ENCODE peak calls at places on chromosomes 13 and 19, in ten cellular contexts. One of them, this sample, is unnamed.

GRCh38 chr19:50943074-50943828 is 9.6 kb downstream of the KLK5 start:
- DNase-seq in ELF-1: no peak
- DNase-seq in GM19239: no peak
- DNase-seq in central memory CD8-positive, alpha-beta T cell: no peak
- DNase-seq in activated naive CD4-positive, alpha-beta T cell treated with anti-CD3 and anti-CD28 coated beads, Interleukin-2, amount 50 U/mL, for 72 hours: no peak
- DNase-seq in activated gamma-delta T cell: no peak
- DNase-seq in uterus: no peak
- DNase-seq in stimulated activated CD4-positive, alpha-beta T cell treated with anti-CD3 and anti-CD28 coated beads, Interleukin-15, amount 100 ng/mL, for 48 hours: no peak
- DNase-seq in NCI-H2081 treated with DMSO at 0.1 percent for 48 hours: no peak
- DNase-seq in DMS 273 treated with DMSO at 0.1 percent for 48 hours: no peak
- DNase-seq in this sample: no peak

GRCh38 chr13:43397110-43397509 is 373.7 kb downstream of the DNAJC15 start:
- DNase-seq in ELF-1: no peak
- DNase-seq in GM19239: no peak
- DNase-seq in central memory CD8-positive, alpha-beta T cell: no peak
- DNase-seq in activated naive CD4-positive, alpha-beta T cell treated with anti-CD3 and anti-CD28 coated beads, Interleukin-2, amount 50 U/mL, for 72 hours: no peak
- DNase-seq in activated gamma-delta T cell: no peak
- DNase-seq in uterus: no peak
- DNase-seq in stimulated activated CD4-positive, alpha-beta T cell treated with anti-CD3 and anti-CD28 coated beads, Interleukin-15, amount 100 ng/mL, for 48 hours: no peak
- DNase-seq in NCI-H2081 treated with DMSO at 0.1 percent for 48 hours: no peak
- DNase-seq in DMS 273 treated with DMSO at 0.1 percent for 48 hours: no peak
- DNase-seq in this sample: peak

GRCh38 chr19:45468803-45469131 is 971 bp downstream of the FOSB start:
- DNase-seq in ELF-1: no peak
- DNase-seq in GM19239: no peak
- DNase-seq in central memory CD8-positive, alpha-beta T cell: no peak
- DNase-seq in activated naive CD4-positive, alpha-beta T cell treated with anti-CD3 and anti-CD28 coated beads, Interleukin-2, amount 50 U/mL, for 72 hours: no peak
- DNase-seq in activated gamma-delta T cell: no peak
- DNase-seq in uterus: no peak
- DNase-seq in stimulated activated CD4-positive, alpha-beta T cell treated with anti-CD3 and anti-CD28 coated beads, Interleukin-15, amount 100 ng/mL, for 48 hours: peak
- DNase-seq in NCI-H2081 treated with DMSO at 0.1 percent for 48 hours: no peak
- DNase-seq in DMS 273 treated with DMSO at 0.1 percent for 48 hours: no peak
- DNase-seq in this sample: no peak

GRCh38 chr13:80924596-80924995 is 583.7 kb upstream of the SPRY2 start:
- DNase-seq in ELF-1: no peak
- DNase-seq in GM19239: no peak
- DNase-seq in central memory CD8-positive, alpha-beta T cell: no peak
- DNase-seq in activated naive CD4-positive, alpha-beta T cell treated with anti-CD3 and anti-CD28 coated beads, Interleukin-2, amount 50 U/mL, for 72 hours: no peak
- DNase-seq in activated gamma-delta T cell: no peak
- DNase-seq in uterus: no peak
- DNase-seq in stimulated activated CD4-positive, alpha-beta T cell treated with anti-CD3 and anti-CD28 coated beads, Interleukin-15, amount 100 ng/mL, for 48 hours: no peak
- DNase-seq in NCI-H2081 treated with DMSO at 0.1 percent for 48 hours: no peak
- DNase-seq in DMS 273 treated with DMSO at 0.1 percent for 48 hours: no peak
- DNase-seq in this sample: no peak

GRCh38 chr19:10224337-10224736 is 6.8 kb downstream of the S1PR2 start:
- DNase-seq in ELF-1: no peak
- DNase-seq in GM19239: no peak
- DNase-seq in central memory CD8-positive, alpha-beta T cell: no peak
- DNase-seq in activated naive CD4-positive, alpha-beta T cell treated with anti-CD3 and anti-CD28 coated beads, Interleukin-2, amount 50 U/mL, for 72 hours: no peak
- DNase-seq in activated gamma-delta T cell: no peak
- DNase-seq in uterus: no peak
- DNase-seq in stimulated activated CD4-positive, alpha-beta T cell treated with anti-CD3 and anti-CD28 coated beads, Interleukin-15, amount 100 ng/mL, for 48 hours: no peak
- DNase-seq in NCI-H2081 treated with DMSO at 0.1 percent for 48 hours: no peak
- DNase-seq in DMS 273 treated with DMSO at 0.1 percent for 48 hours: no peak
- DNase-seq in this sample: no peak

GRCh38 chr19:42254850-42255765 is at the start of gene ERF:
- DNase-seq in ELF-1: peak
- DNase-seq in GM19239: peak
- DNase-seq in central memory CD8-positive, alpha-beta T cell: peak
- DNase-seq in activated naive CD4-positive, alpha-beta T cell treated with anti-CD3 and anti-CD28 coated beads, Interleukin-2, amount 50 U/mL, for 72 hours: peak
- DNase-seq in activated gamma-delta T cell: peak
- DNase-seq in uterus: peak
- DNase-seq in stimulated activated CD4-positive, alpha-beta T cell treated with anti-CD3 and anti-CD28 coated beads, Interleukin-15, amount 100 ng/mL, for 48 hours: peak
- DNase-seq in NCI-H2081 treated with DMSO at 0.1 percent for 48 hours: peak
- DNase-seq in DMS 273 treated with DMSO at 0.1 percent for 48 hours: peak
- DNase-seq in this sample: peak

GRCh38 chr19:47020992-47021496 is 1.4 kb downstream of the NPAS1 start:
- DNase-seq in ELF-1: no peak
- DNase-seq in GM19239: no peak
- DNase-seq in central memory CD8-positive, alpha-beta T cell: no peak
- DNase-seq in activated naive CD4-positive, alpha-beta T cell treated with anti-CD3 and anti-CD28 coated beads, Interleukin-2, amount 50 U/mL, for 72 hours: no peak
- DNase-seq in activated gamma-delta T cell: no peak
- DNase-seq in uterus: no peak
- DNase-seq in stimulated activated CD4-positive, alpha-beta T cell treated with anti-CD3 and anti-CD28 coated beads, Interleukin-15, amount 100 ng/mL, for 48 hours: no peak
- DNase-seq in NCI-H2081 treated with DMSO at 0.1 percent for 48 hours: no peak
- DNase-seq in DMS 273 treated with DMSO at 0.1 percent for 48 hours: no peak
- DNase-seq in this sample: no peak

GRCh38 chr19:12669272-12670158 is 2.9 kb downstream of the WDR83 start:
- DNase-seq in ELF-1: peak
- DNase-seq in GM19239: peak
- DNase-seq in central memory CD8-positive, alpha-beta T cell: peak
- DNase-seq in activated naive CD4-positive, alpha-beta T cell treated with anti-CD3 and anti-CD28 coated beads, Interleukin-2, amount 50 U/mL, for 72 hours: peak
- DNase-seq in activated gamma-delta T cell: no peak
- DNase-seq in uterus: peak
- DNase-seq in stimulated activated CD4-positive, alpha-beta T cell treated with anti-CD3 and anti-CD28 coated beads, Interleukin-15, amount 100 ng/mL, for 48 hours: peak
- DNase-seq in NCI-H2081 treated with DMSO at 0.1 percent for 48 hours: peak
- DNase-seq in DMS 273 treated with DMSO at 0.1 percent for 48 hours: peak
- DNase-seq in this sample: peak

GRCh38 chr19:49558591-49558990 is 21.8 kb downstream of the NOSIP start:
- DNase-seq in ELF-1: no peak
- DNase-seq in GM19239: no peak
- DNase-seq in central memory CD8-positive, alpha-beta T cell: no peak
- DNase-seq in activated naive CD4-positive, alpha-beta T cell treated with anti-CD3 and anti-CD28 coated beads, Interleukin-2, amount 50 U/mL, for 72 hours: no peak
- DNase-seq in activated gamma-delta T cell: no peak
- DNase-seq in uterus: no peak
- DNase-seq in stimulated activated CD4-positive, alpha-beta T cell treated with anti-CD3 and anti-CD28 coated beads, Interleukin-15, amount 100 ng/mL, for 48 hours: no peak
- DNase-seq in NCI-H2081 treated with DMSO at 0.1 percent for 48 hours: no peak
- DNase-seq in DMS 273 treated with DMSO at 0.1 percent for 48 hours: no peak
- DNase-seq in this sample: no peak

GRCh38 chr13:79621902-79622301 is 140.9 kb downstream of the NDFIP2 start:
- DNase-seq in ELF-1: no peak
- DNase-seq in GM19239: no peak
- DNase-seq in central memory CD8-positive, alpha-beta T cell: no peak
- DNase-seq in activated naive CD4-positive, alpha-beta T cell treated with anti-CD3 and anti-CD28 coated beads, Interleukin-2, amount 50 U/mL, for 72 hours: no peak
- DNase-seq in activated gamma-delta T cell: no peak
- DNase-seq in uterus: no peak
- DNase-seq in stimulated activated CD4-positive, alpha-beta T cell treated with anti-CD3 and anti-CD28 coated beads, Interleukin-15, amount 100 ng/mL, for 48 hours: no peak
- DNase-seq in NCI-H2081 treated with DMSO at 0.1 percent for 48 hours: no peak
- DNase-seq in DMS 273 treated with DMSO at 0.1 percent for 48 hours: no peak
- DNase-seq in this sample: no peak

GRCh38 chr13:51726446-51727185 is 77.3 kb downstream of the DHRS12 start:
- DNase-seq in ELF-1: no peak
- DNase-seq in GM19239: no peak
- DNase-seq in central memory CD8-positive, alpha-beta T cell: no peak
- DNase-seq in activated naive CD4-positive, alpha-beta T cell treated with anti-CD3 and anti-CD28 coated beads, Interleukin-2, amount 50 U/mL, for 72 hours: no peak
- DNase-seq in activated gamma-delta T cell: no peak
- DNase-seq in uterus: no peak
- DNase-seq in stimulated activated CD4-positive, alpha-beta T cell treated with anti-CD3 and anti-CD28 coated beads, Interleukin-15, amount 100 ng/mL, for 48 hours: no peak
- DNase-seq in NCI-H2081 treated with DMSO at 0.1 percent for 48 hours: no peak
- DNase-seq in DMS 273 treated with DMSO at 0.1 percent for 48 hours: no peak
- DNase-seq in this sample: peak

GRCh38 chr13:106286811-106287210 is 248.7 kb downstream of the EFNB2 start:
- DNase-seq in ELF-1: peak
- DNase-seq in GM19239: no peak
- DNase-seq in central memory CD8-positive, alpha-beta T cell: no peak
- DNase-seq in activated naive CD4-positive, alpha-beta T cell treated with anti-CD3 and anti-CD28 coated beads, Interleukin-2, amount 50 U/mL, for 72 hours: no peak
- DNase-seq in activated gamma-delta T cell: no peak
- DNase-seq in uterus: no peak
- DNase-seq in stimulated activated CD4-positive, alpha-beta T cell treated with anti-CD3 and anti-CD28 coated beads, Interleukin-15, amount 100 ng/mL, for 48 hours: no peak
- DNase-seq in NCI-H2081 treated with DMSO at 0.1 percent for 48 hours: no peak
- DNase-seq in DMS 273 treated with DMSO at 0.1 percent for 48 hours: no peak
- DNase-seq in this sample: peak

GRCh38 chr13:26420282-26420960 is 137.1 kb upstream of the WASF3 start:
- DNase-seq in ELF-1: no peak
- DNase-seq in GM19239: no peak
- DNase-seq in central memory CD8-positive, alpha-beta T cell: no peak
- DNase-seq in activated naive CD4-positive, alpha-beta T cell treated with anti-CD3 and anti-CD28 coated beads, Interleukin-2, amount 50 U/mL, for 72 hours: no peak
- DNase-seq in activated gamma-delta T cell: no peak
- DNase-seq in uterus: no peak
- DNase-seq in stimulated activated CD4-positive, alpha-beta T cell treated with anti-CD3 and anti-CD28 coated beads, Interleukin-15, amount 100 ng/mL, for 48 hours: no peak
- DNase-seq in NCI-H2081 treated with DMSO at 0.1 percent for 48 hours: no peak
- DNase-seq in DMS 273 treated with DMSO at 0.1 percent for 48 hours: no peak
- DNase-seq in this sample: no peak

GRCh38 chr13:98328511-98328910 is 151.4 kb upstream of the RNF113B start:
- DNase-seq in ELF-1: peak
- DNase-seq in GM19239: no peak
- DNase-seq in central memory CD8-positive, alpha-beta T cell: no peak
- DNase-seq in activated naive CD4-positive, alpha-beta T cell treated with anti-CD3 and anti-CD28 coated beads, Interleukin-2, amount 50 U/mL, for 72 hours: no peak
- DNase-seq in activated gamma-delta T cell: no peak
- DNase-seq in uterus: no peak
- DNase-seq in stimulated activated CD4-positive, alpha-beta T cell treated with anti-CD3 and anti-CD28 coated beads, Interleukin-15, amount 100 ng/mL, for 48 hours: no peak
- DNase-seq in NCI-H2081 treated with DMSO at 0.1 percent for 48 hours: no peak
- DNase-seq in DMS 273 treated with DMSO at 0.1 percent for 48 hours: no peak
- DNase-seq in this sample: no peak

GRCh38 chr13:46803586-46803985 is 6.6 kb upstream of the ESD start:
- DNase-seq in ELF-1: no peak
- DNase-seq in GM19239: no peak
- DNase-seq in central memory CD8-positive, alpha-beta T cell: no peak
- DNase-seq in activated naive CD4-positive, alpha-beta T cell treated with anti-CD3 and anti-CD28 coated beads, Interleukin-2, amount 50 U/mL, for 72 hours: no peak
- DNase-seq in activated gamma-delta T cell: no peak
- DNase-seq in uterus: no peak
- DNase-seq in stimulated activated CD4-positive, alpha-beta T cell treated with anti-CD3 and anti-CD28 coated beads, Interleukin-15, amount 100 ng/mL, for 48 hours: no peak
- DNase-seq in NCI-H2081 treated with DMSO at 0.1 percent for 48 hours: no peak
- DNase-seq in DMS 273 treated with DMSO at 0.1 percent for 48 hours: no peak
- DNase-seq in this sample: no peak

GRCh38 chr19:30212574-30212973 is 159.6 kb upstream of the ZNF536 start:
- DNase-seq in ELF-1: no peak
- DNase-seq in GM19239: no peak
- DNase-seq in central memory CD8-positive, alpha-beta T cell: no peak
- DNase-seq in activated naive CD4-positive, alpha-beta T cell treated with anti-CD3 and anti-CD28 coated beads, Interleukin-2, amount 50 U/mL, for 72 hours: no peak
- DNase-seq in activated gamma-delta T cell: no peak
- DNase-seq in uterus: no peak
- DNase-seq in stimulated activated CD4-positive, alpha-beta T cell treated with anti-CD3 and anti-CD28 coated beads, Interleukin-15, amount 100 ng/mL, for 48 hours: no peak
- DNase-seq in NCI-H2081 treated with DMSO at 0.1 percent for 48 hours: no peak
- DNase-seq in DMS 273 treated with DMSO at 0.1 percent for 48 hours: no peak
- DNase-seq in this sample: no peak

GRCh38 chr19:40279761-40280607 is 5.2 kb downstream of the AKT2 start:
- DNase-seq in ELF-1: peak
- DNase-seq in GM19239: no peak
- DNase-seq in central memory CD8-positive, alpha-beta T cell: no peak
- DNase-seq in activated naive CD4-positive, alpha-beta T cell treated with anti-CD3 and anti-CD28 coated beads, Interleukin-2, amount 50 U/mL, for 72 hours: no peak
- DNase-seq in activated gamma-delta T cell: no peak
- DNase-seq in uterus: no peak
- DNase-seq in stimulated activated CD4-positive, alpha-beta T cell treated with anti-CD3 and anti-CD28 coated beads, Interleukin-15, amount 100 ng/mL, for 48 hours: no peak
- DNase-seq in NCI-H2081 treated with DMSO at 0.1 percent for 48 hours: no peak
- DNase-seq in DMS 273 treated with DMSO at 0.1 percent for 48 hours: no peak
- DNase-seq in this sample: no peak

GRCh38 chr19:29326849-29327840 is 114.2 kb upstream of the UQCRFS1 start:
- DNase-seq in ELF-1: peak
- DNase-seq in GM19239: no peak
- DNase-seq in central memory CD8-positive, alpha-beta T cell: no peak
- DNase-seq in activated naive CD4-positive, alpha-beta T cell treated with anti-CD3 and anti-CD28 coated beads, Interleukin-2, amount 50 U/mL, for 72 hours: no peak
- DNase-seq in activated gamma-delta T cell: no peak
- DNase-seq in uterus: no peak
- DNase-seq in stimulated activated CD4-positive, alpha-beta T cell treated with anti-CD3 and anti-CD28 coated beads, Interleukin-15, amount 100 ng/mL, for 48 hours: no peak
- DNase-seq in NCI-H2081 treated with DMSO at 0.1 percent for 48 hours: no peak
- DNase-seq in DMS 273 treated with DMSO at 0.1 percent for 48 hours: peak
- DNase-seq in this sample: no peak

GRCh38 chr19:57888494-57889231 is at the start of gene ZNF814:
- DNase-seq in ELF-1: peak
- DNase-seq in GM19239: peak
- DNase-seq in central memory CD8-positive, alpha-beta T cell: peak
- DNase-seq in activated naive CD4-positive, alpha-beta T cell treated with anti-CD3 and anti-CD28 coated beads, Interleukin-2, amount 50 U/mL, for 72 hours: peak
- DNase-seq in activated gamma-delta T cell: peak
- DNase-seq in uterus: peak
- DNase-seq in stimulated activated CD4-positive, alpha-beta T cell treated with anti-CD3 and anti-CD28 coated beads, Interleukin-15, amount 100 ng/mL, for 48 hours: peak
- DNase-seq in NCI-H2081 treated with DMSO at 0.1 percent for 48 hours: no peak
- DNase-seq in DMS 273 treated with DMSO at 0.1 percent for 48 hours: peak
- DNase-seq in this sample: peak

GRCh38 chr13:48575014-48575413 is 42.1 kb upstream of the RCBTB2 start:
- DNase-seq in ELF-1: no peak
- DNase-seq in GM19239: no peak
- DNase-seq in central memory CD8-positive, alpha-beta T cell: no peak
- DNase-seq in activated naive CD4-positive, alpha-beta T cell treated with anti-CD3 and anti-CD28 coated beads, Interleukin-2, amount 50 U/mL, for 72 hours: no peak
- DNase-seq in activated gamma-delta T cell: no peak
- DNase-seq in uterus: no peak
- DNase-seq in stimulated activated CD4-positive, alpha-beta T cell treated with anti-CD3 and anti-CD28 coated beads, Interleukin-15, amount 100 ng/mL, for 48 hours: no peak
- DNase-seq in NCI-H2081 treated with DMSO at 0.1 percent for 48 hours: no peak
- DNase-seq in DMS 273 treated with DMSO at 0.1 percent for 48 hours: no peak
- DNase-seq in this sample: no peak

GRCh38 chr13:41457589-41458186 is 338 bp downstream of the RGCC start:
- DNase-seq in ELF-1: peak
- DNase-seq in GM19239: no peak
- DNase-seq in central memory CD8-positive, alpha-beta T cell: no peak
- DNase-seq in activated naive CD4-positive, alpha-beta T cell treated with anti-CD3 and anti-CD28 coated beads, Interleukin-2, amount 50 U/mL, for 72 hours: peak
- DNase-seq in activated gamma-delta T cell: peak
- DNase-seq in uterus: no peak
- DNase-seq in stimulated activated CD4-positive, alpha-beta T cell treated with anti-CD3 and anti-CD28 coated beads, Interleukin-15, amount 100 ng/mL, for 48 hours: no peak
- DNase-seq in NCI-H2081 treated with DMSO at 0.1 percent for 48 hours: no peak
- DNase-seq in DMS 273 treated with DMSO at 0.1 percent for 48 hours: no peak
- DNase-seq in this sample: no peak

GRCh38 chr13:26951581-26952177 is 191.1 kb upstream of the GPR12 start:
- DNase-seq in ELF-1: no peak
- DNase-seq in GM19239: no peak
- DNase-seq in central memory CD8-positive, alpha-beta T cell: no peak
- DNase-seq in activated naive CD4-positive, alpha-beta T cell treated with anti-CD3 and anti-CD28 coated beads, Interleukin-2, amount 50 U/mL, for 72 hours: no peak
- DNase-seq in activated gamma-delta T cell: no peak
- DNase-seq in uterus: no peak
- DNase-seq in stimulated activated CD4-positive, alpha-beta T cell treated with anti-CD3 and anti-CD28 coated beads, Interleukin-15, amount 100 ng/mL, for 48 hours: no peak
- DNase-seq in NCI-H2081 treated with DMSO at 0.1 percent for 48 hours: no peak
- DNase-seq in DMS 273 treated with DMSO at 0.1 percent for 48 hours: no peak
- DNase-seq in this sample: no peak

GRCh38 chr13:71902676-71903075 is 35.7 kb upstream of the DACH1 start:
- DNase-seq in ELF-1: peak
- DNase-seq in GM19239: no peak
- DNase-seq in central memory CD8-positive, alpha-beta T cell: no peak
- DNase-seq in activated naive CD4-positive, alpha-beta T cell treated with anti-CD3 and anti-CD28 coated beads, Interleukin-2, amount 50 U/mL, for 72 hours: no peak
- DNase-seq in activated gamma-delta T cell: no peak
- DNase-seq in uterus: no peak
- DNase-seq in stimulated activated CD4-positive, alpha-beta T cell treated with anti-CD3 and anti-CD28 coated beads, Interleukin-15, amount 100 ng/mL, for 48 hours: no peak
- DNase-seq in NCI-H2081 treated with DMSO at 0.1 percent for 48 hours: no peak
- DNase-seq in DMS 273 treated with DMSO at 0.1 percent for 48 hours: no peak
- DNase-seq in this sample: no peak

GRCh38 chr19:50565984-50566903 is 2.0 kb downstream of the LRRC4B start:
- DNase-seq in ELF-1: no peak
- DNase-seq in GM19239: no peak
- DNase-seq in central memory CD8-positive, alpha-beta T cell: no peak
- DNase-seq in activated naive CD4-positive, alpha-beta T cell treated with anti-CD3 and anti-CD28 coated beads, Interleukin-2, amount 50 U/mL, for 72 hours: no peak
- DNase-seq in activated gamma-delta T cell: no peak
- DNase-seq in uterus: no peak
- DNase-seq in stimulated activated CD4-positive, alpha-beta T cell treated with anti-CD3 and anti-CD28 coated beads, Interleukin-15, amount 100 ng/mL, for 48 hours: no peak
- DNase-seq in NCI-H2081 treated with DMSO at 0.1 percent for 48 hours: no peak
- DNase-seq in DMS 273 treated with DMSO at 0.1 percent for 48 hours: no peak
- DNase-seq in this sample: no peak

GRCh38 chr13:112967666-112968379 is 1.2 kb upstream of the MCF2L start:
- DNase-seq in ELF-1: no peak
- DNase-seq in GM19239: no peak
- DNase-seq in central memory CD8-positive, alpha-beta T cell: no peak
- DNase-seq in activated naive CD4-positive, alpha-beta T cell treated with anti-CD3 and anti-CD28 coated beads, Interleukin-2, amount 50 U/mL, for 72 hours: no peak
- DNase-seq in activated gamma-delta T cell: no peak
- DNase-seq in uterus: no peak
- DNase-seq in stimulated activated CD4-positive, alpha-beta T cell treated with anti-CD3 and anti-CD28 coated beads, Interleukin-15, amount 100 ng/mL, for 48 hours: no peak
- DNase-seq in NCI-H2081 treated with DMSO at 0.1 percent for 48 hours: no peak
- DNase-seq in DMS 273 treated with DMSO at 0.1 percent for 48 hours: no peak
- DNase-seq in this sample: no peak

GRCh38 chr13:109344552-109345157 is 441.7 kb downstream of the IRS2 start:
- DNase-seq in ELF-1: peak
- DNase-seq in GM19239: no peak
- DNase-seq in central memory CD8-positive, alpha-beta T cell: no peak
- DNase-seq in activated naive CD4-positive, alpha-beta T cell treated with anti-CD3 and anti-CD28 coated beads, Interleukin-2, amount 50 U/mL, for 72 hours: no peak
- DNase-seq in activated gamma-delta T cell: no peak
- DNase-seq in uterus: no peak
- DNase-seq in stimulated activated CD4-positive, alpha-beta T cell treated with anti-CD3 and anti-CD28 coated beads, Interleukin-15, amount 100 ng/mL, for 48 hours: no peak
- DNase-seq in NCI-H2081 treated with DMSO at 0.1 percent for 48 hours: no peak
- DNase-seq in DMS 273 treated with DMSO at 0.1 percent for 48 hours: no peak
- DNase-seq in this sample: no peak

GRCh38 chr13:43664700-43665191 is 122.0 kb downstream of the ENOX1 start:
- DNase-seq in ELF-1: peak
- DNase-seq in GM19239: peak
- DNase-seq in central memory CD8-positive, alpha-beta T cell: no peak
- DNase-seq in activated naive CD4-positive, alpha-beta T cell treated with anti-CD3 and anti-CD28 coated beads, Interleukin-2, amount 50 U/mL, for 72 hours: no peak
- DNase-seq in activated gamma-delta T cell: no peak
- DNase-seq in uterus: peak
- DNase-seq in stimulated activated CD4-positive, alpha-beta T cell treated with anti-CD3 and anti-CD28 coated beads, Interleukin-15, amount 100 ng/mL, for 48 hours: no peak
- DNase-seq in NCI-H2081 treated with DMSO at 0.1 percent for 48 hours: no peak
- DNase-seq in DMS 273 treated with DMSO at 0.1 percent for 48 hours: no peak
- DNase-seq in this sample: peak

GRCh38 chr13:31797154-31797775 is 57.9 kb downstream of the RXFP2 start:
- DNase-seq in ELF-1: peak
- DNase-seq in GM19239: no peak
- DNase-seq in central memory CD8-positive, alpha-beta T cell: no peak
- DNase-seq in activated naive CD4-positive, alpha-beta T cell treated with anti-CD3 and anti-CD28 coated beads, Interleukin-2, amount 50 U/mL, for 72 hours: no peak
- DNase-seq in activated gamma-delta T cell: no peak
- DNase-seq in uterus: no peak
- DNase-seq in stimulated activated CD4-positive, alpha-beta T cell treated with anti-CD3 and anti-CD28 coated beads, Interleukin-15, amount 100 ng/mL, for 48 hours: no peak
- DNase-seq in NCI-H2081 treated with DMSO at 0.1 percent for 48 hours: no peak
- DNase-seq in DMS 273 treated with DMSO at 0.1 percent for 48 hours: no peak
- DNase-seq in this sample: peak